ENCODE peak calls at places on chromosomes 13 and 19, in nine cellular contexts. C is neural progenitor cell; E is naive thymus-derived CD4-positive, alpha-beta T cell; U is pancreas; L is A549; I is kidney; V is NT2/D1; Q is fibroblast of lung; S is mucosa of descending colon. Y is an unnamed sample.

GRCh38 chr13:94239135-94239534 is 240.3 kb downstream of the DCT start:
- DNase-seq in C (no peak), E (peak; percentile 39), U (no peak), L (no peak), I (no peak), V (no peak), Q (peak; percentile 26), S (no peak), Y (no peak)

GRCh38 chr13:97388385-97388784 is 45.6 kb upstream of the RAP2A start:
- DNase-seq in C (no peak), E (no peak), U (no peak), L (no peak), I (no peak), V (no peak), Q (no peak), S (no peak), Y (no peak)

GRCh38 chr19:48271531-48272151 is 1.8 kb downstream of the ZNF114 start:
- DNase-seq in C (peak; percentile 76), E (peak; percentile 13), U (no peak), L (peak; percentile 90), I (peak; percentile 79), V (peak; percentile 39), Q (peak; percentile 50), S (peak; percentile 59), Y (peak; percentile 91)

GRCh38 chr19:28869459-28869858 is 343.5 kb downstream of the UQCRFS1 start:
- DNase-seq in C (no peak), E (no peak), U (no peak), L (no peak), I (no peak), V (no peak), Q (no peak), S (no peak), Y (no peak)

GRCh38 chr19:403221-404036 is 5.5 kb downstream of the C2CD4C start:
- DNase-seq in C (no peak), E (no peak), U (no peak), L (peak; percentile 16), I (peak; percentile 63), V (no peak), Q (no peak), S (peak; percentile 29), Y (peak; percentile 51)

GRCh38 chr19:51687791-51688664 is 5.1 kb upstream of the SPACA6 start:
- DNase-seq in C (peak; percentile 72), E (no peak), U (peak; percentile 25), L (peak; percentile 73), I (peak; percentile 90), V (no peak), Q (peak; percentile 70), S (peak; percentile 64), Y (peak; percentile 89)

GRCh38 chr19:11550265-11550664 is 8.8 kb downstream of the ELOF1 start:
- DNase-seq in C (no peak), E (no peak), U (no peak), L (no peak), I (no peak), V (no peak), Q (no peak), S (no peak), Y (no peak)

GRCh38 chr13:67652887-67653286 is 422.8 kb upstream of the PCDH9 start:
- DNase-seq in C (no peak), E (no peak), U (no peak), L (no peak), I (no peak), V (no peak), Q (no peak), S (no peak), Y (no peak)

GRCh38 chr19:35027851-35028599 is 2.2 kb upstream of the SCN1B start:
- DNase-seq in C (no peak), E (no peak), U (no peak), L (peak; percentile 71), I (no peak), V (no peak), Q (peak; percentile 47), S (no peak), Y (peak; percentile 68)

GRCh38 chr19:58361900-58362271 is 665 bp downstream of the ZNF497 start:
- DNase-seq in C (no peak), E (no peak), U (peak; percentile 51), L (peak; percentile 82), I (peak; percentile 91), V (peak; percentile 16), Q (no peak), S (peak; percentile 76), Y (no peak)

GRCh38 chr19:4390017-4390861 is 10.1 kb downstream of the SH3GL1 start:
- DNase-seq in C (peak; percentile 87), E (no peak), U (peak; percentile 9), L (no peak), I (peak; percentile 68), V (peak; percentile 89), Q (peak; percentile 59), S (peak; percentile 54), Y (peak; percentile 94)

GRCh38 chr19:4389511-4390016 is 10.8 kb downstream of the SH3GL1 start:
- DNase-seq in C (no peak), E (no peak), U (no peak), L (no peak), I (no peak), V (no peak), Q (no peak), S (peak; percentile 44), Y (no peak)

GRCh38 chr19:4390862-4391693 is 9.3 kb downstream of the SH3GL1 start:
- DNase-seq in C (no peak), E (no peak), U (no peak), L (no peak), I (no peak), V (no peak), Q (peak; percentile 23), S (peak; percentile 40), Y (no peak)

GRCh38 chr19:4393947-4394590 is 6.3 kb downstream of the SH3GL1 start:
- DNase-seq in C (peak; percentile 76), E (no peak), U (no peak), L (no peak), I (no peak), V (peak; percentile 64), Q (peak; percentile 54), S (peak; percentile 19), Y (peak; percentile 59)

DNA sequence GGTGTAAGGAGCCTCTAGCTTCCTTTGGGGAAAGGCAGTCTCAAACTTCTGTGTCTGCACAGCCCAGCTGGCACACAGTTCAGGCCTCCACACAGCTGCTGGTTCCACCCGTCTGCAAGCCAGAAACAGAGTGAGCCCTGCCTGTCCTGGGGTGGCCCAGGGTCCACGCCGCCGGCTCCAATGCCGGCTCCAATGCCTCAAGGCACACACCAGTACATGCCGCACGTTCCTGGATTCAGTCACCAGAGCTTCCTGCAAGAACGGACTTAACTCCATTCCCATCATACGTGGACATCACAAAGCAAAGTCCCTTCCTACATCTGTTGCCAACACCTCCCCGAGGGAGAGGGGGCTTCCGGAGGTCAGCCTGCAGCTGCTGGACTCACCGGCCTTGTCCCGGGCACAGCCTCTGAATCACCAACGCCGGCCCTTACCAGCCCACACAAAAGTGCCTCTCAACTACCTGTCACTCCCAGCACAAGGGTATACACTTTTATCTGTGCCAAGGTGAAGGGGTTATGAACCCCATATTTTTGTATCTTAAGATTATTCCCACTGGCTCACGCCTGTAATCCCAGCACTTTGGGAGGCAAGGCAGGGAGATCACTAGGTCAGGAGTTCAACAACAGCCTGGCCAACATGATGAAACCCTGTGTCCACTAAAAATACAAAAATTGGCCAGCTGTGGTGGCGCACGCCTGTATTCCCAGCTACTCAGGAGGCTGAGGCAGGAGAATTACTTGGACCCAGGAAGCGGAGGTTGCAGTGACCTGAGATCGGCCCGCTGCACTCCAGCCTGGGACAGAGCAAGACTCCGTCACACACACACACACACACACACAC is 8.4 kb downstream of the SH3GL1 start:
- DNase-seq in C (no peak), E (no peak), U (no peak), L (no peak), I (peak; percentile 85), V (no peak), Q (peak; percentile 66), S (peak; percentile 50), Y (no peak)
- H3K4me1 ChIP-seq in C (peaks cover 81% of the 10 kb centered on the region), E (peaks cover 11% of the 10 kb centered on the region), U (peaks cover 4% of the 10 kb centered on the region), L (no peaks in the 10 kb centered on the region), I (peaks cover 41% of the 10 kb centered on the region), V (peaks cover 37% of the 10 kb centered on the region), Q (peaks cover 37% of the 10 kb centered on the region), S (peaks cover 12% of the 10 kb centered on the region), Y (peaks cover 27% of the 10 kb centered on the region)

GRCh38 chr13:27660511-27660910 is 38.8 kb downstream of the POLR1D start:
- DNase-seq in C (no peak), E (no peak), U (no peak), L (no peak), I (no peak), V (no peak), Q (no peak), S (no peak), Y (no peak)
- H3K4me1 ChIP-seq in C (no peaks in the 10 kb centered on the region), E (no peaks in the 10 kb centered on the region), U (no peaks in the 10 kb centered on the region), L (peaks cover 4% of the 10 kb centered on the region), I (peaks cover 18% of the 10 kb centered on the region), V (no peaks in the 10 kb centered on the region), Q (peaks cover 5% of the 10 kb centered on the region), S (no peaks in the 10 kb centered on the region), Y (no peaks in the 10 kb centered on the region)

DNA sequence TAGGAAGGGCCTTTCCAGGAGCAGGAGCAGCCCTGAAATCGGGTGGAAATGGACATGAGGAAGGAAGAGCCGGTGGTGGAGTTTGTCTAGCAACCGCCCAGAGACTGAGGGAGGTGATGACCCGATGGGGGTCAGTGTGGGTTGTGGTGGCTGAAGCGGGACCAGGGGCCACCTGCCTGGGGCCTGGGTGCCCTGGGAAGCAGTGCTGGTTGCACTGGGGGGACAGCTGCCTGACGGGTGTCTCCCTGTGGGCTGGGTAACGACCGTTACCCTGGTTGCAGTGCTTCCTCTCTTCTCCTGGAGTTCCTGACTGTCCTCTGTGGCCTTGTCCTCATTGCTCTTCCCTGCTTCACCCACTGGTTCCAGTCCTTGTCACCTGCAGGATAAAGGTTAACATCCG is 13.0 kb downstream of the ZNF536 start:
- DNase-seq in C (no peak), E (no peak), U (no peak), L (no peak), I (no peak), V (no peak), Q (no peak), S (no peak), Y (peak; percentile 26)
- H3K4me1 ChIP-seq in C (peaks cover 6% of the 10 kb centered on the region), E (no peaks in the 10 kb centered on the region), U (no peaks in the 10 kb centered on the region), L (no peaks in the 10 kb centered on the region), I (no peaks in the 10 kb centered on the region), V (no peaks in the 10 kb centered on the region), Q (no peaks in the 10 kb centered on the region), S (no peaks in the 10 kb centered on the region), Y (no peaks in the 10 kb centered on the region)

GRCh38 chr19:17259934-17260333 is 4.6 kb downstream of the USHBP1 start:
- DNase-seq in C (no peak), E (no peak), U (peak; percentile 63), L (no peak), I (no peak), V (no peak), Q (no peak), S (no peak), Y (no peak)

GRCh38 chr19:17260842-17261325 is 3.7 kb downstream of the USHBP1 start:
- DNase-seq in C (peak; percentile 89), E (peak; percentile 89), U (peak; percentile 82), L (peak; percentile 87), I (peak; percentile 92), V (peak; percentile 90), Q (peak; percentile 70), S (peak; percentile 88), Y (peak; percentile 97)

GRCh38 chr19:17262557-17262956 is 2.0 kb downstream of the USHBP1 start:
- DNase-seq in C (no peak), E (no peak), U (no peak), L (no peak), I (no peak), V (no peak), Q (no peak), S (no peak), Y (no peak)

GRCh38 chr19:17256130-17256529 is 8.4 kb downstream of the USHBP1 start:
- DNase-seq in C (no peak), E (no peak), U (no peak), L (no peak), I (no peak), V (no peak), Q (no peak), S (no peak), Y (no peak)

GRCh38 chr19:17259118-17259780 is 5.3 kb downstream of the USHBP1 start:
- DNase-seq in C (no peak), E (no peak), U (no peak), L (no peak), I (no peak), V (no peak), Q (no peak), S (no peak), Y (no peak)
- H3K4me1 ChIP-seq in C (no peaks in the 10 kb centered on the region), E (no peaks in the 10 kb centered on the region), U (peaks cover 22% of the 10 kb centered on the region), L (no peaks in the 10 kb centered on the region), I (peaks cover 2% of the 10 kb centered on the region), V (peaks cover 5% of the 10 kb centered on the region), Q (no peaks in the 10 kb centered on the region), S (no peaks in the 10 kb centered on the region), Y (no peaks in the 10 kb centered on the region)

Y was measured in endodermal cell.